ENCODE peak calls at places on chromosomes 6 and 20, in four cellular contexts. X, H, V and E are unnamed samples.

GRCh38 chr6:39594304-39594703 is 130.9 kb downstream of the KIF6 start:
- DNase-seq in V (no peak), H (no peak), X (no peak), E (no peak)

GRCh38 chr20:56974499-56975250 is 291.8 kb downstream of the BMP7 start:
- DNase-seq in X (peak; percentile 7), H (no peak), V (peak; percentile 61), E (peak; percentile 66)

GRCh38 chr6:75307364-75308004 is 22.9 kb upstream of the TMEM30A start:
- DNase-seq in X (no peak), H (no peak), V (no peak), E (no peak)

GRCh38 chr6:31844507-31844906 is 17.0 kb downstream of the HSPA1B start:
- DNase-seq in H (no peak), V (no peak), X (no peak), E (no peak)

GRCh38 chr6:32662836-32663235 is 3.6 kb downstream of the HLA-DQB1 start:
- DNase-seq in X (no peak), H (no peak), V (no peak), E (no peak)

GRCh38 chr6:9581155-9581554 is 833.7 kb downstream of the TFAP2A start:
- DNase-seq in H (no peak), V (no peak), X (no peak), E (no peak)

GRCh38 chr6:38179300-38179699 is 359.8 kb downstream of the ZFAND3 start:
- DNase-seq in V (no peak), X (no peak), H (no peak), E (no peak)

GRCh38 chr20:59173938-59174496 is 10.4 kb downstream of the ZNF831 start:
- DNase-seq in H (no peak), X (no peak), V (no peak), E (no peak)

GRCh38 chr6:31441368-31442267 is 38.2 kb downstream of the MICA start:
- DNase-seq in V (peak; percentile 67), X (no peak), H (peak; percentile 48), E (peak; percentile 74)

GRCh38 chr6:40989204-40990179 is 49.5 kb downstream of the UNC5CL start:
- DNase-seq in H (no peak), X (no peak), V (no peak), E (no peak)

GRCh38 chr6:1024587-1024986 is 287.3 kb upstream of the FOXQ1 start:
- DNase-seq in V (peak; percentile 91), H (no peak), X (peak; percentile 36), E (no peak)

GRCh38 chr20:21704408-21705385 is 767 bp upstream of the PAX1 start:
- DNase-seq in V (no peak), X (no peak), H (no peak), E (no peak)

GRCh38 chr6:132780770-132781371 is 17.6 kb downstream of the SLC18B1 start:
- DNase-seq in V (peak; percentile 16), X (peak; percentile 5), H (no peak), E (no peak)

GRCh38 chr6:125201961-125202729 is 48.6 kb downstream of the TPD52L1 start:
- DNase-seq in X (peak; percentile 85), V (peak; percentile 68), H (no peak), E (no peak)

GRCh38 chr20:38726849-38727601 is 2.7 kb downstream of the SLC32A1 start:
- DNase-seq in X (no peak), V (peak; percentile 74), H (no peak), E (peak; percentile 94)

GRCh38 chr6:149962461-149963211 is 1.1 kb upstream of the ULBP1 start:
- DNase-seq in X (no peak), H (no peak), V (no peak), E (no peak)

GRCh38 chr6:149963462-149964242 is at the start of gene ULBP1:
- DNase-seq in X (peak; percentile 23), V (peak; percentile 96), H (peak; percentile 40), E (peak; percentile 88)

GRCh38 chr6:149960488-149960887 is 3.3 kb upstream of the ULBP1 start:
- DNase-seq in V (no peak), H (no peak), X (no peak), E (no peak)

GRCh38 chr6:149963212-149963461 is 606 bp upstream of the ULBP1 start:
- DNase-seq in V (peak; percentile 67), X (no peak), H (no peak), E (peak; percentile 43)

DNA sequence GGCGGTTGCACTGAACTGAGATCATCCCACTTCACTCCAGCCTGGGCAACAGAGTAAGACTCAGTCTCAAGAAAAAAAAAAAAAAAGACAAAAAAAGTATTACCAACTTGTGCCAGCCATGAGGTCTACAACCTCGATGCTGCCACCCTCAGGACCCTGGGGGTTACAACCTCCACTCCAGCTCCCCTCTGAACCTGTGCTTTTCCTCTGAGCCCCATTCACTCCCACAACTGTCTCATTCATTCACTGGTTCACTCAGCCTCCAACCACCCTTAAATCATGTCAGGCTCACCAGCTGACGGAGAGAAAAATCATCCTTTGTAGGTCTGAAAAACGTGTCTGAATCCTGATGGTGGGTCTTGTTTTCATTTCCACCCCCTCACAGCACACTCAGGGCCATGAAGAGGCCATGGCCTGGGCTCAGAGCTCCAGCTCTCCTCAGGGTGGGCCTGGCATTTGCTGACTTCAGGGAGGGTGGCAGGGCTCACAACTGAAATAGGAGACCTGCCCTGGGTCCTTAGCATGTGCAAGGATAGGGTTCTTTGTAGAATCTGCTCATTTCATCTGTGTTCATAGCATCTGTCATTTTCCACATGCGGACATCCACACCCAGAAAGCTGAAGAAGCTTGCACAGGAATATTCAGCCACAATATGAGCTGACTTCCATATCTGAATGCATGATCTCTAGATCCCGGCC is 1.9 kb upstream of the ULBP1 start:
- DNase-seq in X (no peak), H (no peak), V (peak; percentile 61), E (peak; percentile 68)
- TF ChIP-seq CTCF in X (no peak), H (no peak), V (peak; percentile 42), E (no peak)

GRCh38 chr6:73713426-73714147 is 17.6 kb downstream of the CD109 start:
- DNase-seq in H (no peak), V (peak; percentile 92), X (no peak), E (no peak)

GRCh38 chr6:73712536-73712935 is 16.5 kb downstream of the CD109 start:
- DNase-seq in V (no peak), X (no peak), H (no peak), E (no peak)

GRCh38 chr6:73710948-73711347 is 14.9 kb downstream of the CD109 start:
- DNase-seq in V (no peak), X (no peak), H (no peak), E (no peak)

GRCh38 chr6:73710470-73710869 is 14.5 kb downstream of the CD109 start:
- DNase-seq in V (no peak), X (no peak), H (no peak), E (no peak)

DNA sequence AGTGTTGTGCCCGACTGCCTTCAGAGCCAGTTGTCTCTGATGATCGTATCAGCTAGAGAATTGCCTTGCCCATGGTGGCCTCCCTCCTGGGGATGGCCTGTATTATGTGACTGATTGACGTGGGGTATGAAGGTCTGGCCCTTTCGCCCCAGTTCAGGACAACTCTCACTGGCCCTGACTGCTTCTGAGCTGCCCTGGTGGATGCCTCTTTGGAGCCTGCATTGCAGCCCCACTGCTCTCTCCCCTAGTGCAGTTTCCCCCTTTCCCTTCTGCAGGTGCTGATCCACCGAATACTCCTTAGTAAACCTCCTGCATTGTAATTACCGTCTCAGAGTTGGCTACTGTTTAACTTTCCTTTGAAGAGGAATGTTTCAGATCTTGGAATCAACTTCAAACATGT is 18.2 kb downstream of the CD109 start:
- DNase-seq in X (no peak), V (no peak), H (no peak), E (no peak)
- TF ChIP-seq CTCF in X (no peak), V (no peak), H (no peak), E (no peak)

DNA sequence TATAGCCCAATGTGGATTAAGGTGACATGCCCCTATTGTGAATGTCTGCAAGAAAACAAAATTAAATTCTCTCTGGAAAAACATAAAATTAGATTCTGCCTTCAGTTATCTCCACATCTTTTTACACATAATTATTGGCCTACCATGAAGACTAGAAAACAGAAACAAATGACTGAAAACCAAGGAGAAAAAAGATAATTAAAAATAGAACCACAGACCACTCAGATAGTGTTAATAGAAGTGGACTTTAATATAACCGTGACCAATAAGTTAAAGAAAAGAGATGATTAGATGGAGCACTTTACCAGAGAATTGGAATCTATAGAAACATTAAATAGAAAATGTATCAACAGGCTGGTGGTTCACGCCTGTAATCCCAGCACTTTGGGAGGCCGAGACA is 445.7 kb downstream of the EPM2A start:
- DNase-seq in X (no peak), V (no peak), H (no peak), E (no peak)
- TF ChIP-seq CTCF in X (no peak), V (no peak), H (no peak), E (no peak)

DNA sequence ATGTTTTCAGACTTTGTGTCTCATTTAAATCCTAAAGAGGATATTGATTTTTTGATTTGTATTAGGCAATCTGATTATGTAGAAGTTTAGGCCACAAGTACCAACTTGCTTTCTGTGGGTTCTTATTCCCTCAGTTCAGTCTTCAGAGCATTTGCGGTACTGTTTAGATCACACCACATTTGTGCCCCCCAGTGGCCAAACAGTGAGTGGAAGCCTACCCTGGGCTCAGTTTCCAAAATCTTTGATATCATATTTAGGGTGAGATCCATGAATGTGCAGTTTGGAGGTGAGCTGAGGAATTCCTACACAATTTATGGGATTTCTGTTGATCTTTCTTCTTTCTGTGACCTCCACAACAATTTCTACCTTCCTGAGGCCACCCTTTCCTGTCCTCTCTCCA is 92.3 kb upstream of the FUT9 start:
- DNase-seq in V (peak; percentile 52), H (no peak), X (no peak), E (peak; percentile 18)
- TF ChIP-seq CTCF in V (peak; percentile 62), H (no peak), X (no peak), E (peak; percentile 49)

GRCh38 chr20:13870349-13870748 is 85.5 kb downstream of the NDUFAF5 start:
- DNase-seq in H (no peak), V (no peak), X (no peak), E (no peak)
- TF ChIP-seq CTCF in H (no peak), V (no peak), X (no peak), E (no peak)

DNA sequence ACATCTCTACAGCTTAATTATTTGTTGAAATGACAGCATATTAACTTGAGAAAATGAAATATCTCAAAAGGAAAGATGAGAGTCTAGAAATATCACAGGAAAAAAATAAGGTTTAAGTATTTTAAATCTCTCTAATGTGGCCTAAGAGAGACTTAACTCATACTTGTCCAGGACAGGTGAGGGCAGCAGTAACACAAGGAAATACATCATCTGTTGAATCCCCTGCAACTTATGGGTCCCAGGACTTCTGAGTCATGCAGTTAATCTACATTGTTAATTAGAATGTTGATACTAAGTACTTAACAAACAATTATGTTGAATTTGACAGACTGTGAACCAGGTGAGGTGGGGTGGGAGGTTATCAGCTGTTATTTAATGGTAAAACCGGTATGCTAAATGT is 87.8 kb downstream of the CEP57L1 start:
- DNase-seq in H (no peak), X (no peak), V (no peak), E (no peak)
- TF ChIP-seq CTCF in H (no peak), X (no peak), V (no peak), E (no peak)

GRCh38 chr6:63882208-63882607 is 246.6 kb downstream of the PHF3 start:
- DNase-seq in H (no peak), V (peak; percentile 64), X (no peak), E (no peak)

GRCh38 chr6:63887011-63887751 is 251.6 kb downstream of the PHF3 start:
- DNase-seq in X (no peak), H (no peak), V (no peak), E (no peak)

GRCh38 chr6:63888416-63888815 is 252.8 kb downstream of the PHF3 start:
- DNase-seq in X (no peak), V (no peak), H (no peak), E (no peak)

GRCh38 chr6:63881791-63882190 is 246.2 kb downstream of the PHF3 start:
- DNase-seq in V (peak; percentile 49), H (no peak), X (no peak), E (no peak)

GRCh38 chr6:63883597-63883996 is 248.0 kb downstream of the PHF3 start:
- DNase-seq in X (no peak), V (no peak), H (no peak), E (no peak)
- TF ChIP-seq CTCF in X (no peak), V (no peak), H (no peak), E (no peak)

GRCh38 chr20:35012227-35013069 is 56.8 kb downstream of the MYH7B start:
- DNase-seq in V (no peak), H (no peak), X (no peak), E (no peak)
- TF ChIP-seq CTCF in V (no peak), H (no peak), X (no peak), E (no peak)